ENCODE peak calls at places on chromosomes 16 and 17, in eight cellular contexts. One of them, this sample, is unnamed.
A peak's percentile ranks its signal among the peaks of the same experiment; 100 is the strongest.

GRCh38 chr17:65678534-65678933 is 117.1 kb upstream of the AXIN2 start:
- DNase-seq in neural crest cell: no peak
- DNase-seq in bronchial epithelial cell: no peak
- DNase-seq in AG04450: no peak
- DNase-seq in breast epithelium: no peak
- DNase-seq in ascending aorta: no peak
- DNase-seq in BJ: no peak
- DNase-seq in RWPE1: no peak
- DNase-seq in this sample: no peak

GRCh38 chr16:17365591-17366298 is 105.0 kb downstream of the XYLT1 start:
- DNase-seq in ascending aorta: no peak
- DNase-seq in breast epithelium: no peak
- DNase-seq in BJ: no peak
- DNase-seq in AG04450: no peak
- DNase-seq in RWPE1: no peak
- DNase-seq in bronchial epithelial cell: no peak
- DNase-seq in neural crest cell: no peak
- DNase-seq in this sample: no peak

GRCh38 chr16:35319536-35320192 is 1860.3 kb downstream of the TP53TG3F start:
- DNase-seq in BJ: no peak
- DNase-seq in ascending aorta: no peak
- DNase-seq in RWPE1: no peak
- DNase-seq in AG04450: no peak
- DNase-seq in breast epithelium: no peak
- DNase-seq in bronchial epithelial cell: no peak
- DNase-seq in neural crest cell: no peak
- DNase-seq in this sample: no peak

GRCh38 chr17:2064980-2065785 is 10.3 kb downstream of the HIC1 start:
- DNase-seq in RWPE1: no peak
- DNase-seq in ascending aorta: no peak
- DNase-seq in neural crest cell: no peak
- DNase-seq in BJ: no peak
- DNase-seq in AG04450: no peak
- DNase-seq in breast epithelium: no peak
- DNase-seq in bronchial epithelial cell: peak; percentile 42
- DNase-seq in this sample: no peak

GRCh38 chr17:64694207-64694606 is 32.1 kb upstream of the SMURF2 start:
- DNase-seq in neural crest cell: no peak
- DNase-seq in AG04450: no peak
- DNase-seq in breast epithelium: peak; percentile 89
- DNase-seq in BJ: no peak
- DNase-seq in ascending aorta: peak; percentile 89
- DNase-seq in bronchial epithelial cell: peak; percentile 71
- DNase-seq in RWPE1: no peak
- DNase-seq in this sample: no peak

GRCh38 chr16:78704421-78704820 is 605.0 kb downstream of the WWOX start:
- DNase-seq in bronchial epithelial cell: no peak
- DNase-seq in breast epithelium: no peak
- DNase-seq in AG04450: no peak
- DNase-seq in RWPE1: no peak
- DNase-seq in BJ: peak; percentile 36
- DNase-seq in ascending aorta: no peak
- DNase-seq in neural crest cell: no peak
- DNase-seq in this sample: no peak

GRCh38 chr17:81331527-81332043 is 36.5 kb upstream of the SLC38A10 start:
- DNase-seq in neural crest cell: no peak
- DNase-seq in BJ: no peak
- DNase-seq in RWPE1: no peak
- DNase-seq in breast epithelium: no peak
- DNase-seq in ascending aorta: no peak
- DNase-seq in AG04450: no peak
- DNase-seq in bronchial epithelial cell: no peak
- DNase-seq in this sample: no peak

GRCh38 chr16:3879887-3880564 is 487 bp downstream of the CREBBP start:
- DNase-seq in RWPE1: peak; percentile 47
- DNase-seq in BJ: no peak
- DNase-seq in breast epithelium: peak; percentile 59
- DNase-seq in neural crest cell: peak; percentile 41
- DNase-seq in AG04450: no peak
- DNase-seq in bronchial epithelial cell: no peak
- DNase-seq in ascending aorta: peak; percentile 83
- DNase-seq in this sample: no peak

GRCh38 chr16:75433732-75434413 is 570 bp upstream of the CFDP1 start:
- DNase-seq in bronchial epithelial cell: peak; percentile 93
- DNase-seq in breast epithelium: peak; percentile 79
- DNase-seq in BJ: peak; percentile 70
- DNase-seq in ascending aorta: peak; percentile 88
- DNase-seq in neural crest cell: peak; percentile 41
- DNase-seq in RWPE1: peak; percentile 68
- DNase-seq in AG04450: peak; percentile 92
- DNase-seq in this sample: peak; percentile 82

GRCh38 chr17:82874011-82874835 is 34.4 kb upstream of the ZNF750 start:
- DNase-seq in AG04450: no peak
- DNase-seq in RWPE1: peak; percentile 94
- DNase-seq in ascending aorta: no peak
- DNase-seq in neural crest cell: no peak
- DNase-seq in bronchial epithelial cell: peak; percentile 96
- DNase-seq in BJ: no peak
- DNase-seq in breast epithelium: peak; percentile 87
- DNase-seq in this sample: no peak

GRCh38 chr17:4492762-4493561 is 5.7 kb upstream of the SPNS2 start:
- DNase-seq in neural crest cell: peak; percentile 95
- DNase-seq in bronchial epithelial cell: peak; percentile 90
- DNase-seq in RWPE1: peak; percentile 55
- DNase-seq in BJ: no peak
- DNase-seq in AG04450: no peak
- DNase-seq in ascending aorta: no peak
- DNase-seq in breast epithelium: no peak
- DNase-seq in this sample: no peak

GRCh38 chr17:8124350-8125195 is 667 bp upstream of the HES7 start:
- DNase-seq in RWPE1: no peak
- DNase-seq in neural crest cell: peak; percentile 13
- DNase-seq in breast epithelium: no peak
- DNase-seq in bronchial epithelial cell: no peak
- DNase-seq in ascending aorta: no peak
- DNase-seq in BJ: no peak
- DNase-seq in AG04450: no peak
- DNase-seq in this sample: no peak

GRCh38 chr17:21523482-21524210 is 147.5 kb downstream of the KCNJ12 start:
- DNase-seq in RWPE1: no peak
- DNase-seq in bronchial epithelial cell: no peak
- DNase-seq in ascending aorta: no peak
- DNase-seq in BJ: no peak
- DNase-seq in breast epithelium: no peak
- DNase-seq in AG04450: no peak
- DNase-seq in neural crest cell: no peak
- DNase-seq in this sample: no peak

GRCh38 chr17:65523853-65524664 is 37.4 kb downstream of the AXIN2 start:
- DNase-seq in breast epithelium: no peak
- DNase-seq in bronchial epithelial cell: no peak
- DNase-seq in RWPE1: no peak
- DNase-seq in ascending aorta: peak; percentile 31
- DNase-seq in AG04450: no peak
- DNase-seq in neural crest cell: no peak
- DNase-seq in BJ: no peak
- DNase-seq in this sample: no peak

GRCh38 chr17:48051706-48052486 is 3.7 kb downstream of the NFE2L1 start:
- DNase-seq in bronchial epithelial cell: no peak
- DNase-seq in breast epithelium: peak; percentile 77
- DNase-seq in BJ: peak; percentile 60
- DNase-seq in RWPE1: peak; percentile 67
- DNase-seq in AG04450: no peak
- DNase-seq in neural crest cell: no peak
- DNase-seq in ascending aorta: peak; percentile 81
- DNase-seq in this sample: peak; percentile 84

GRCh38 chr16:83227336-83227735 is 580.4 kb upstream of the HSBP1 start:
- DNase-seq in ascending aorta: no peak
- DNase-seq in RWPE1: no peak
- DNase-seq in breast epithelium: no peak
- DNase-seq in BJ: no peak
- DNase-seq in AG04450: no peak
- DNase-seq in neural crest cell: no peak
- DNase-seq in bronchial epithelial cell: no peak
- DNase-seq in this sample: no peak

GRCh38 chr16:57924514-57924913 is 46.4 kb downstream of the CNGB1 start:
- DNase-seq in breast epithelium: no peak
- DNase-seq in RWPE1: no peak
- DNase-seq in BJ: no peak
- DNase-seq in AG04450: no peak
- DNase-seq in ascending aorta: no peak
- DNase-seq in bronchial epithelial cell: no peak
- DNase-seq in neural crest cell: no peak
- DNase-seq in this sample: no peak
- TF ChIP-seq CTCF in breast epithelium: no peak
- TF ChIP-seq CTCF in RWPE1: no peak
- TF ChIP-seq CTCF in BJ: no peak
- TF ChIP-seq CTCF in AG04450: no peak
- TF ChIP-seq CTCF in ascending aorta: no peak
- TF ChIP-seq CTCF in bronchial epithelial cell: no peak
- TF ChIP-seq CTCF in neural crest cell: no peak
- TF ChIP-seq CTCF in this sample: no peak

GRCh38 chr16:6573577-6573976 is 759.1 kb upstream of the RBFOX1 start:
- DNase-seq in bronchial epithelial cell: no peak
- DNase-seq in ascending aorta: no peak
- DNase-seq in BJ: no peak
- DNase-seq in RWPE1: no peak
- DNase-seq in breast epithelium: no peak
- DNase-seq in neural crest cell: peak; percentile 28
- DNase-seq in AG04450: no peak
- DNase-seq in this sample: no peak
- TF ChIP-seq CTCF in bronchial epithelial cell: no peak
- TF ChIP-seq CTCF in ascending aorta: no peak
- TF ChIP-seq CTCF in BJ: no peak
- TF ChIP-seq CTCF in RWPE1: no peak
- TF ChIP-seq CTCF in breast epithelium: no peak
- TF ChIP-seq CTCF in neural crest cell: peak; percentile 58
- TF ChIP-seq CTCF in AG04450: no peak
- TF ChIP-seq CTCF in this sample: no peak

DNA sequence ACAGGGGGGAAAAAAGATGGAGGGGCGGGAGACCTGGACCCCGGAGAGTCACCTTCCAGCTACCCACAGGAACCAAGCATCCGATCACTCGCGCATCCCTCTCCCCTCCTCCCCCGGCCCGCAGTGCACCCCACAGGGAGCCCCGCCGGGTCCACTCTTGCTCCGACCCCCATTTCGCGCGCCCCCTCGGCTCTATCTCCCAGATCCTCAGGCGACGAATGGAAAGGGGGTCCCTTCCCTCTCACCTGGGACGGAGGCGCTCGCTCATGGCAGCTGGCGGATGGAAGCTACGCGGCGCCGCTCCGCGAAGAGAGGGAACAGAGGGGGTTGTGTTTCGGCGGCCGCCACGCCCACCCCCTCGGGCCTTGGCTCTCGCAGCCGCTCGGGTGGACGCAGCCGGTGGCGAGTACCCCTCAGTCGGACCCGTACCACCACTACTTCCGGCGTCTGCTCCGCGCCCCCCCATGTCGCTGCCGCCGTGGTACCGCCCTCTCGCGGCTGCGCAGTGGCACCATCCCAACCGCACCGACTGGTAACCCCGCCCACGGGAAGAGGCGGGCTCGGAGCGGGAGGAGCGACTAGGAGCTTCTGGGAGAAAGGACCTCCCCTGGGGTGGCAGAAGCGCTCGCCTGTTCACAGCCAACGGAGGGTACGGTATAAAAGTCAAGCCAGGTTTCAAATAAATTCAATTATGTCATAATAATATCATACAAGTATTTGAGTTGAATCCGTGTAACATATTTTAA is 29.7 kb downstream of the CPSF4L start:
- DNase-seq in BJ: peak; percentile 58
- DNase-seq in bronchial epithelial cell: peak; percentile 82
- DNase-seq in neural crest cell: peak; percentile 98
- DNase-seq in AG04450: peak; percentile 88
- DNase-seq in breast epithelium: peak; percentile 94
- DNase-seq in RWPE1: peak; percentile 98
- DNase-seq in ascending aorta: peak; percentile 97
- DNase-seq in this sample: peak; percentile 84
- TF ChIP-seq CTCF in BJ: peak; percentile 35
- TF ChIP-seq CTCF in bronchial epithelial cell: peak; percentile 16
- TF ChIP-seq CTCF in neural crest cell: no peak
- TF ChIP-seq CTCF in AG04450: peak; percentile 28
- TF ChIP-seq CTCF in breast epithelium: peak; percentile 53
- TF ChIP-seq CTCF in RWPE1: no peak
- TF ChIP-seq CTCF in ascending aorta: peak; percentile 31
- TF ChIP-seq CTCF in this sample: no peak

GRCh38 chr17:28745052-28745776 is 1.4 kb downstream of the TRAF4 start:
- DNase-seq in bronchial epithelial cell: peak; percentile 38
- DNase-seq in AG04450: no peak
- DNase-seq in neural crest cell: peak; percentile 79
- DNase-seq in RWPE1: no peak
- DNase-seq in ascending aorta: no peak
- DNase-seq in BJ: no peak
- DNase-seq in breast epithelium: peak; percentile 78
- DNase-seq in this sample: no peak

GRCh38 chr17:28744104-28744801 is 442 bp downstream of the TRAF4 start:
- DNase-seq in BJ: no peak
- DNase-seq in breast epithelium: peak; percentile 50
- DNase-seq in neural crest cell: peak; percentile 67
- DNase-seq in AG04450: no peak
- DNase-seq in ascending aorta: no peak
- DNase-seq in RWPE1: peak; percentile 76
- DNase-seq in bronchial epithelial cell: no peak
- DNase-seq in this sample: no peak

GRCh38 chr17:28741358-28742349 is 2.2 kb upstream of the TRAF4 start:
- DNase-seq in bronchial epithelial cell: no peak
- DNase-seq in breast epithelium: no peak
- DNase-seq in RWPE1: no peak
- DNase-seq in AG04450: no peak
- DNase-seq in BJ: no peak
- DNase-seq in ascending aorta: no peak
- DNase-seq in neural crest cell: no peak
- DNase-seq in this sample: no peak

GRCh38 chr17:28744802-28745051 is 916 bp downstream of the TRAF4 start:
- DNase-seq in breast epithelium: no peak
- DNase-seq in AG04450: no peak
- DNase-seq in bronchial epithelial cell: no peak
- DNase-seq in RWPE1: no peak
- DNase-seq in ascending aorta: no peak
- DNase-seq in BJ: no peak
- DNase-seq in neural crest cell: no peak
- DNase-seq in this sample: no peak

DNA sequence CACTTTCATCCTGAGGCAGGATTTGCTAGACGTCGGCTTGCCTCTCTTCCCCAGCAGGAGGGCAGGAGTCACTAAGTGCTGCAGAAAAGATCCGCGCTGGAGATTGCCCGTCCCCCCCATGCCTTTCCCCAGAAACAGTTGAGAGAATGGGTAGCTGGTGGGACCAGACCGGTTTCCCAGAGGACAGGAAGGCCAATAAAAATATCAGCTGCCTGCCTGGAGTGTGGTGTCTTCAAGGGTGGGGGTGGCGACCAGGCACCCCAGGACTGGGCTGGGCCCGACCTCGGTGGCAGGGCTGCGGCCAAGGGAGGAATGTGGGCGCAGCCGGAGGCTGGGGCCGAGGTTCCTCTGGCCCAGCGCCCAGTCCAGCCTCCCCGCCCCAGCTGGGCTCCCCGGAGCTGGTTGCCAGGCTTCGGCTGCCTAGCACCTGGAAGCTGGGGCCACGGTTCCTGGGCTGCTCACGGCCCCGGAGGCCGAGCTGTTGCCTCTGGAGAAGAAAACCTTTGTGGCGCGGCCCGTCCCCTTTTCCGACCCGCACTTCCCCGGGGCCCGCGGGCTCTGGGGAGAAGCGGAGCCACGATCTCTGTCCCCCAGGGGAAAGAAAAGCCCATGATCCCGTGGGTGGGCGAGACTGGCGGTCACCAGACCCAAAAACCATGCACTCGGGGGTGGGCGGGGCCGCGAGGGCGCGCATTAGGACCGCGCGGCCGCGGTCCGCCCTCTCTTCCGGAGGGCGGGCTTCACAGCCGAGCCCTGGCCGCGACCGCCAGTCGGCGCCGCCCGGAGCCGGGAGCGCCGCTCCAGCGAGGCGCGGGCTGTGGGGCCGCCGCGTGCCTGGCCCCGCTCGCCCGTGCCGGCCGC is at the start of gene TRAF4:
- DNase-seq in RWPE1: peak; percentile 93
- DNase-seq in bronchial epithelial cell: peak; percentile 50
- DNase-seq in neural crest cell: peak; percentile 69
- DNase-seq in BJ: peak; percentile 70
- DNase-seq in ascending aorta: peak; percentile 89
- DNase-seq in AG04450: no peak
- DNase-seq in breast epithelium: peak; percentile 77
- DNase-seq in this sample: peak; percentile 74
- TF ChIP-seq CTCF in RWPE1: peak; percentile 7
- TF ChIP-seq CTCF in bronchial epithelial cell: peak; percentile 21
- TF ChIP-seq CTCF in neural crest cell: peak; percentile 21
- TF ChIP-seq CTCF in BJ: peak; percentile 28
- TF ChIP-seq CTCF in ascending aorta: no peak
- TF ChIP-seq CTCF in AG04450: peak; percentile 5
- TF ChIP-seq CTCF in breast epithelium: peak; percentile 41
- TF ChIP-seq CTCF in this sample: no peak

This sample was measured in AG09319.